ENCODE peak calls at places on chromosomes 11 and 22, in seven cellular contexts. One of them, this sample, is unnamed.

GRCh38 chr11:114280696-114281095 is 15.5 kb upstream of the NNMT start:
- DNase-seq in BE2C: peak; percentile 69
- DNase-seq in heart right ventricle: peak; percentile 68
- DNase-seq in fibroblast of lung: peak; percentile 81
- DNase-seq in hepatocyte: peak; percentile 81
- DNase-seq in IMR-90: peak; percentile 85
- DNase-seq in suprapubic skin: peak; percentile 86
- DNase-seq in this sample: peak; percentile 82

GRCh38 chr11:75777461-75778110 is 9.0 kb downstream of the DGAT2 start:
- DNase-seq in fibroblast of lung: no peak
- DNase-seq in IMR-90: no peak
- DNase-seq in BE2C: no peak
- DNase-seq in hepatocyte: no peak
- DNase-seq in heart right ventricle: no peak
- DNase-seq in suprapubic skin: no peak
- DNase-seq in this sample: no peak

GRCh38 chr11:71188073-71188472 is 64.3 kb downstream of the SHANK2 start:
- DNase-seq in heart right ventricle: no peak
- DNase-seq in suprapubic skin: no peak
- DNase-seq in IMR-90: no peak
- DNase-seq in BE2C: no peak
- DNase-seq in hepatocyte: no peak
- DNase-seq in fibroblast of lung: no peak
- DNase-seq in this sample: no peak

GRCh38 chr22:38203090-38203810 is 1.5 kb downstream of the MAFF start:
- DNase-seq in heart right ventricle: no peak
- DNase-seq in hepatocyte: peak; percentile 75
- DNase-seq in fibroblast of lung: peak; percentile 44
- DNase-seq in BE2C: no peak
- DNase-seq in IMR-90: peak; percentile 53
- DNase-seq in suprapubic skin: peak; percentile 80
- DNase-seq in this sample: peak; percentile 27

GRCh38 chr11:118001494-118001971 is 15.3 kb downstream of the IL10RA start:
- DNase-seq in fibroblast of lung: no peak
- DNase-seq in heart right ventricle: no peak
- DNase-seq in IMR-90: no peak
- DNase-seq in hepatocyte: no peak
- DNase-seq in BE2C: no peak
- DNase-seq in suprapubic skin: no peak
- DNase-seq in this sample: no peak

GRCh38 chr22:47355776-47356432 is 593.5 kb downstream of the TBC1D22A start:
- DNase-seq in hepatocyte: no peak
- DNase-seq in suprapubic skin: no peak
- DNase-seq in heart right ventricle: no peak
- DNase-seq in IMR-90: no peak
- DNase-seq in fibroblast of lung: no peak
- DNase-seq in BE2C: no peak
- DNase-seq in this sample: no peak

GRCh38 chr22:20438066-20438677 is 547 bp upstream of the SCARF2 start:
- DNase-seq in IMR-90: peak; percentile 45
- DNase-seq in BE2C: no peak
- DNase-seq in fibroblast of lung: peak; percentile 46
- DNase-seq in suprapubic skin: peak; percentile 62
- DNase-seq in hepatocyte: peak; percentile 58
- DNase-seq in heart right ventricle: no peak
- DNase-seq in this sample: no peak

GRCh38 chr22:49404576-49405199 is 423.0 kb downstream of the BRD1 start:
- DNase-seq in IMR-90: no peak
- DNase-seq in heart right ventricle: no peak
- DNase-seq in BE2C: no peak
- DNase-seq in hepatocyte: no peak
- DNase-seq in fibroblast of lung: no peak
- DNase-seq in suprapubic skin: peak; percentile 37
- DNase-seq in this sample: no peak

GRCh38 chr11:106409201-106409600 is 331.7 kb downstream of the AASDHPPT start:
- DNase-seq in fibroblast of lung: peak; percentile 54
- DNase-seq in heart right ventricle: no peak
- DNase-seq in BE2C: no peak
- DNase-seq in IMR-90: peak; percentile 34
- DNase-seq in suprapubic skin: no peak
- DNase-seq in hepatocyte: no peak
- DNase-seq in this sample: no peak

GRCh38 chr11:94782446-94782845 is 14.3 kb downstream of the AMOTL1 start:
- DNase-seq in hepatocyte: no peak
- DNase-seq in heart right ventricle: no peak
- DNase-seq in IMR-90: no peak
- DNase-seq in suprapubic skin: no peak
- DNase-seq in fibroblast of lung: no peak
- DNase-seq in BE2C: no peak
- DNase-seq in this sample: no peak

GRCh38 chr11:27468209-27468608 is 4.4 kb downstream of the LGR4 start:
- DNase-seq in heart right ventricle: no peak
- DNase-seq in BE2C: no peak
- DNase-seq in IMR-90: peak; percentile 53
- DNase-seq in hepatocyte: peak; percentile 16
- DNase-seq in suprapubic skin: no peak
- DNase-seq in fibroblast of lung: peak; percentile 50
- DNase-seq in this sample: no peak

GRCh38 chr11:60633645-60634044 is 65.8 kb upstream of the MS4A8 start:
- DNase-seq in IMR-90: no peak
- DNase-seq in hepatocyte: no peak
- DNase-seq in heart right ventricle: no peak
- DNase-seq in BE2C: no peak
- DNase-seq in suprapubic skin: no peak
- DNase-seq in fibroblast of lung: no peak
- DNase-seq in this sample: no peak

GRCh38 chr11:77611921-77612320 is 22.2 kb downstream of the AQP11 start:
- DNase-seq in BE2C: no peak
- DNase-seq in hepatocyte: no peak
- DNase-seq in IMR-90: no peak
- DNase-seq in heart right ventricle: no peak
- DNase-seq in fibroblast of lung: no peak
- DNase-seq in suprapubic skin: no peak
- DNase-seq in this sample: no peak
- H3K36me3 ChIP-seq in BE2C: peaks cover 39% of the 10 kb centered on the region
- H3K36me3 ChIP-seq in hepatocyte: peaks cover 7% of the 10 kb centered on the region
- H3K36me3 ChIP-seq in IMR-90: peaks cover 11% of the 10 kb centered on the region
- H3K36me3 ChIP-seq in heart right ventricle: peaks cover 94% of the 10 kb centered on the region
- H3K36me3 ChIP-seq in fibroblast of lung: peaks cover 5% of the 10 kb centered on the region
- H3K36me3 ChIP-seq in suprapubic skin: peaks cover 76% of the 10 kb centered on the region
- H3K36me3 ChIP-seq in this sample: peaks cover 27% of the 10 kb centered on the region

GRCh38 chr11:12818333-12819015 is 144.3 kb downstream of the TEAD1 start:
- DNase-seq in IMR-90: peak; percentile 89
- DNase-seq in BE2C: no peak
- DNase-seq in fibroblast of lung: peak; percentile 84
- DNase-seq in suprapubic skin: no peak
- DNase-seq in hepatocyte: no peak
- DNase-seq in heart right ventricle: peak; percentile 55
- DNase-seq in this sample: no peak
- H3K4me1 ChIP-seq in IMR-90: peaks cover 28% of the 10 kb centered on the region
- H3K4me1 ChIP-seq in BE2C: peaks cover 46% of the 10 kb centered on the region
- H3K4me1 ChIP-seq in fibroblast of lung: peaks cover 42% of the 10 kb centered on the region
- H3K4me1 ChIP-seq in suprapubic skin: peaks cover 41% of the 10 kb centered on the region
- H3K4me1 ChIP-seq in hepatocyte: peaks cover 33% of the 10 kb centered on the region
- H3K4me1 ChIP-seq in heart right ventricle: peaks cover 68% of the 10 kb centered on the region
- H3K4me1 ChIP-seq in this sample: peaks cover 25% of the 10 kb centered on the region

DNA sequence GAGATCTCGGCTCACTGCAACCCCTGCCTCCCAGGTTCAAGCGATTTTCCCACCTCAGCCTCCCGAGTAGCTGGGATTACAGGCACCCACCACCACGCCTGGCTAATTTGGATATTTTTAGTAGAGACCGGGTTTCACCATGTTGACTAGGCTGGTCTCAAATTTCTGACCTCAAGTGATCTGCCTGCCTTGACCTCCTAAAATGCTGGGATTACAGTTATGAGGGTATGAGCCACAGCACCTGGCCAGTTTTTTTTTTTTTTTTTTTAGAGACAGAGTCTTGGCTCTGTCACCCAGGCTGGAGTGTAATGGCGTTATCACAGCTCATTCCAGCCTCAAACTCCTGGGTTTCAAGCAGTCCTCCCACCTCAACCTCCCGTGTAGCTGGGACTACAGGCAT is 54.9 kb upstream of the PRR5 start:
- DNase-seq in suprapubic skin: no peak
- DNase-seq in IMR-90: no peak
- DNase-seq in hepatocyte: no peak
- DNase-seq in fibroblast of lung: no peak
- DNase-seq in heart right ventricle: no peak
- DNase-seq in BE2C: no peak
- DNase-seq in this sample: no peak
- H3K36me3 ChIP-seq in suprapubic skin: no peaks in the 10 kb centered on the region
- H3K36me3 ChIP-seq in IMR-90: no peaks in the 10 kb centered on the region
- H3K36me3 ChIP-seq in hepatocyte: no peaks in the 10 kb centered on the region
- H3K36me3 ChIP-seq in fibroblast of lung: no peaks in the 10 kb centered on the region
- H3K36me3 ChIP-seq in heart right ventricle: no peaks in the 10 kb centered on the region
- H3K36me3 ChIP-seq in BE2C: no peaks in the 10 kb centered on the region
- H3K36me3 ChIP-seq in this sample: no peaks in the 10 kb centered on the region

GRCh38 chr11:9757809-9758675 is 94.2 kb downstream of the SWAP70 start:
- DNase-seq in fibroblast of lung: peak; percentile 73
- DNase-seq in heart right ventricle: peak; percentile 89
- DNase-seq in suprapubic skin: peak; percentile 95
- DNase-seq in BE2C: peak; percentile 85
- DNase-seq in IMR-90: peak; percentile 72
- DNase-seq in hepatocyte: peak; percentile 93
- DNase-seq in this sample: no peak

GRCh38 chr11:9756461-9756860 is 92.6 kb downstream of the SWAP70 start:
- DNase-seq in suprapubic skin: no peak
- DNase-seq in BE2C: no peak
- DNase-seq in fibroblast of lung: no peak
- DNase-seq in hepatocyte: no peak
- DNase-seq in IMR-90: no peak
- DNase-seq in heart right ventricle: no peak
- DNase-seq in this sample: no peak

GRCh38 chr11:9756878-9757277 is 93.0 kb downstream of the SWAP70 start:
- DNase-seq in suprapubic skin: no peak
- DNase-seq in IMR-90: no peak
- DNase-seq in hepatocyte: no peak
- DNase-seq in BE2C: no peak
- DNase-seq in heart right ventricle: no peak
- DNase-seq in fibroblast of lung: no peak
- DNase-seq in this sample: no peak

GRCh38 chr11:9754041-9754471 is 90.2 kb downstream of the SWAP70 start:
- DNase-seq in fibroblast of lung: no peak
- DNase-seq in hepatocyte: no peak
- DNase-seq in heart right ventricle: no peak
- DNase-seq in IMR-90: no peak
- DNase-seq in BE2C: no peak
- DNase-seq in suprapubic skin: no peak
- DNase-seq in this sample: no peak

GRCh38 chr11:9755561-9755960 is 91.7 kb downstream of the SWAP70 start:
- DNase-seq in hepatocyte: no peak
- DNase-seq in BE2C: no peak
- DNase-seq in IMR-90: peak; percentile 89
- DNase-seq in suprapubic skin: no peak
- DNase-seq in heart right ventricle: no peak
- DNase-seq in fibroblast of lung: peak; percentile 40
- DNase-seq in this sample: peak; percentile 75
- H3K4me1 ChIP-seq in hepatocyte: peaks cover 18% of the 10 kb centered on the region
- H3K4me1 ChIP-seq in BE2C: peaks cover 6% of the 10 kb centered on the region
- H3K4me1 ChIP-seq in IMR-90: peaks cover 46% of the 10 kb centered on the region
- H3K4me1 ChIP-seq in suprapubic skin: peaks cover 67% of the 10 kb centered on the region
- H3K4me1 ChIP-seq in heart right ventricle: peaks cover 76% of the 10 kb centered on the region
- H3K4me1 ChIP-seq in fibroblast of lung: peaks cover 49% of the 10 kb centered on the region
- H3K4me1 ChIP-seq in this sample: peaks cover 31% of the 10 kb centered on the region

DNA sequence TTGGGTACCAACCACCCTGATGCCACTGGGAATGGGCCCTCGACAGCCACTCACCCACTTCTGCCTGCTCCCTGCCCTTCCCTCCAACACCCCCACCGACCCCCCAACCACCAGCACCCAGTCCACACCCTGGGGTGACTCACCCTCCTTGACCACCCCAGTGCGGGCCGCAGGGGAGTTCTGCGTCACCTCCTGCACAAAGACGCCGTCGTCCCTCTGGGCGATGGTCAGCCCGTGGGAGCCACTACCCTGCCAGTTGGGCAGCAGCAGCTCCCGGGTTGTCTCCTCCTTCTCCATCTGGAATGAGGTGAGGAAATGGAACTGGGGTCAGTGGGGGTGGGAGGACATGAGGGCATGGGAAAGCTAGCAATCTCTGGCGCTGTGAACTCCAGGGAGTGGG is 10.8 kb downstream of the AHNAK start:
- DNase-seq in BE2C: no peak
- DNase-seq in IMR-90: no peak
- DNase-seq in suprapubic skin: no peak
- DNase-seq in fibroblast of lung: no peak
- DNase-seq in heart right ventricle: no peak
- DNase-seq in hepatocyte: no peak
- DNase-seq in this sample: no peak
- H3K36me3 ChIP-seq in BE2C: no peaks in the 10 kb centered on the region
- H3K36me3 ChIP-seq in IMR-90: peaks cover 63% of the 10 kb centered on the region
- H3K36me3 ChIP-seq in suprapubic skin: peaks cover 64% of the 10 kb centered on the region
- H3K36me3 ChIP-seq in fibroblast of lung: peaks cover 48% of the 10 kb centered on the region
- H3K36me3 ChIP-seq in heart right ventricle: peaks cover 79% of the 10 kb centered on the region
- H3K36me3 ChIP-seq in hepatocyte: peaks cover 3% of the 10 kb centered on the region
- H3K36me3 ChIP-seq in this sample: peaks cover 5% of the 10 kb centered on the region

GRCh38 chr11:65261591-65262380 is at the start of gene POLA2:
- DNase-seq in hepatocyte: peak; percentile 98
- DNase-seq in BE2C: peak; percentile 90
- DNase-seq in IMR-90: peak; percentile 95
- DNase-seq in suprapubic skin: peak; percentile 95
- DNase-seq in heart right ventricle: peak; percentile 95
- DNase-seq in fibroblast of lung: peak; percentile 95
- DNase-seq in this sample: peak; percentile 97
- H3K4me1 ChIP-seq in hepatocyte: no peaks in the 10 kb centered on the region
- H3K4me1 ChIP-seq in BE2C: no peaks in the 10 kb centered on the region
- H3K4me1 ChIP-seq in IMR-90: peaks cover 5% of the 10 kb centered on the region
- H3K4me1 ChIP-seq in suprapubic skin: peaks cover 21% of the 10 kb centered on the region
- H3K4me1 ChIP-seq in heart right ventricle: peaks cover 11% of the 10 kb centered on the region
- H3K4me1 ChIP-seq in fibroblast of lung: no peaks in the 10 kb centered on the region
- H3K4me1 ChIP-seq in this sample: peaks cover 3% of the 10 kb centered on the region